ENCODE peak calls at places on chromosome 13, in six cellular contexts. A is GM23248, M is HCT116, D is PC-3, F is SK-N-SH, U is HepG2. R is an unnamed sample.

GRCh38 chr13:51916962-51917361 is 55.2 kb downstream of the CCDC70 start:
- DNase-seq in U (no peak), A (no peak), M (no peak), D (no peak), F (no peak), R (no peak)

GRCh38 chr13:99617474-99618255 is 116.4 kb downstream of the TM9SF2 start:
- DNase-seq in F (peak; percentile 35), M (peak; percentile 18), D (peak; percentile 46), A (peak; percentile 87), U (peak; percentile 33), R (no peak)

GRCh38 chr13:104408733-104409132 is 1342.5 kb upstream of the SLC10A2 start:
- DNase-seq in F (no peak), M (no peak), D (peak; percentile 45), U (no peak), A (no peak), R (no peak)

GRCh38 chr13:51684076-51684475 is 99.8 kb downstream of the WDFY2 start:
- DNase-seq in A (peak; percentile 77), M (no peak), F (no peak), U (no peak), D (no peak), R (no peak)

GRCh38 chr13:45393941-45394570 is 24.1 kb downstream of the SLC25A30 start:
- DNase-seq in A (peak; percentile 57), U (peak; percentile 61), F (peak; percentile 81), D (peak; percentile 56), M (peak; percentile 45), R (peak; percentile 61)

GRCh38 chr13:23979361-23980159 is 82.3 kb upstream of the C1QTNF9B start:
- DNase-seq in D (peak; percentile 66), A (peak; percentile 95), M (no peak), U (peak; percentile 6), F (peak; percentile 85), R (no peak)

GRCh38 chr13:59047546-59047945 is 1116.2 kb downstream of the DIAPH3 start:
- DNase-seq in M (no peak), A (no peak), F (no peak), D (no peak), U (no peak), R (no peak)

GRCh38 chr13:34035676-34036325 is 217.9 kb downstream of the RFC3 start:
- DNase-seq in D (peak; percentile 85), M (no peak), F (no peak), U (peak; percentile 57), A (peak; percentile 63), R (peak; percentile 41)

GRCh38 chr13:92172191-92172590 is 773.8 kb downstream of the GPC5 start:
- DNase-seq in M (no peak), U (no peak), F (no peak), D (no peak), A (peak; percentile 0), R (no peak)

GRCh38 chr13:73168993-73169401 is 110.2 kb downstream of the KLF5 start:
- DNase-seq in F (no peak), M (no peak), A (peak; percentile 13), D (peak; percentile 17), U (no peak), R (no peak)

GRCh38 chr13:99329477-99329876 is 22.3 kb upstream of the GPR183 start:
- DNase-seq in M (no peak), F (no peak), D (no peak), U (no peak), A (no peak), R (no peak)

GRCh38 chr13:50122465-50122864 is 107.2 kb downstream of the KCNRG start:
- DNase-seq in U (no peak), A (no peak), D (no peak), M (no peak), F (no peak), R (no peak)

GRCh38 chr13:106349080-106349841 is 186.2 kb downstream of the EFNB2 start:
- DNase-seq in M (peak; percentile 94), F (peak; percentile 43), A (no peak), U (no peak), D (peak; percentile 83), R (peak; percentile 59)

GRCh38 chr13:26025771-26026170 is 26.0 kb downstream of the SHISA2 start:
- DNase-seq in M (no peak), F (no peak), U (no peak), A (no peak), D (no peak), R (no peak)

GRCh38 chr13:50829896-50830295 is 13.6 kb downstream of the DLEU7 start:
- DNase-seq in D (no peak), U (no peak), M (no peak), F (no peak), A (peak; percentile 75), R (no peak)

GRCh38 chr13:75860935-75861334 is 224.8 kb downstream of the LMO7 start:
- DNase-seq in U (no peak), M (no peak), F (no peak), D (no peak), A (peak; percentile 28), R (no peak)

GRCh38 chr13:44951184-44951583 is 38.1 kb downstream of the NUFIP1 start:
- DNase-seq in M (no peak), A (peak; percentile 27), D (no peak), F (no peak), U (no peak), R (no peak)

GRCh38 chr13:52195052-52195837 is 35.8 kb upstream of the NEK3 start:
- DNase-seq in F (peak; percentile 68), D (peak; percentile 9), M (no peak), A (peak; percentile 75), U (no peak), R (no peak)

GRCh38 chr13:100506600-100507422 is 81.8 kb downstream of the GGACT start:
- DNase-seq in U (no peak), A (no peak), D (no peak), M (no peak), F (no peak), R (no peak)

GRCh38 chr13:20160346-20161274 is at the start of gene GJA3:
- DNase-seq in D (peak; percentile 48), M (no peak), A (peak; percentile 79), F (peak; percentile 62), U (no peak), R (peak; percentile 5)

GRCh38 chr13:76225815-76226489 is 589.8 kb downstream of the LMO7 start:
- DNase-seq in A (no peak), M (no peak), U (no peak), F (no peak), D (no peak), R (no peak)

GRCh38 chr13:100630564-100630963 is 42.0 kb upstream of the GGACT start:
- DNase-seq in U (peak; percentile 33), F (no peak), D (no peak), M (no peak), A (no peak), R (no peak)

GRCh38 chr13:80551650-80552497 is 210.9 kb upstream of the SPRY2 start:
- DNase-seq in D (peak; percentile 44), A (no peak), F (no peak), U (no peak), M (no peak), R (peak; percentile 59)

DNA sequence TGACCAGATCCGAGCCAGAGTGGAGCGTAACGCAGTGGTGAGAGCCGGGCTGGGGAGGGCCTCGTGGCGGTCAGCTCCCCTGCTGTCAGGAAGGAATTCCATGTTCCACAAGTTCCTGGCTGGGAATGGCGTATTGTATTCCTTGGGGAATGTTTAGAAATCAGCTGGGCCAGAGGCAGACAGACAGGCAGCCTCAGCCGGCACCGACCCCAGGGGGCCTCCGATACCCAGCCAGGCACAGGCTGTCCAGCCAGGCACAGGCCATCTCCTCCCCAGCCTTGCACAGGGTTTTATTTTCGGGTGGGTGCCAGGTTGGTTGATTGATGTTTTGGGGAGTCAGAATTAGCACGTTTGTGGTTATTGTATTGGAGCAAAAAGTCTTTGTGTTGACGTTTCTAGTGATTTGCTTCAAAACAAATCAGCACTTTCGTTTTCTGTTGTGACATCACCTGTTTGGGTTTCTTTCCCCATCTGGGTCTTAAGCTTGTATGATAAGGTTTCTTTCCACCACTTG is 126.6 kb upstream of the MCF2L start:
- DNase-seq in U (no peak), A (no peak), F (no peak), M (no peak), D (no peak), R (no peak)
- H3K4me3 ChIP-seq in U (no peak overlapping the region), A (no peak overlapping the region), F (no peak overlapping the region), M (no peak overlapping the region), D (no peak overlapping the region), R (no peak overlapping the region)

DNA sequence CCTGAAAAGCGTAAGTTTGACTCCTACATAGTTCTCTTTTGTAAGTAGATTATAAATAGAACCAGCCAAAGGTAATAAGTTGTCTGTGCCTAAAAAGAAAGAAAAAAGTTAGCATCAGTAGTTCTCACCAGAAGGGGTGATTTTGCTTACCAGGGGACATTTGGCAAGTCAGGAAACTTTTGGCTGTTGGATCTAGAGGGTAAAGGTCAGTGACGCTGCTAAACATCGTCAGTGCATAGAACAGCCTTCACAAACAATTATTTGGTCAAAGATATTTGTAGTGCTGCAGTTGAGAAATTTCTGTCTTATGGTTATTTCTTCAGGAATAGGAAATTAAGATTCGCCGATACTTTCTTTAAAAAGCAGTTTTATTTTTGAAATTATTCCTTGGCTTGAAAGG is 2.0 kb downstream of the USPL1 start:
- DNase-seq in M (no peak), F (no peak), A (no peak), D (peak; percentile 10), U (peak; percentile 37), R (no peak)
- H3K79me2 ChIP-seq in M (peaks cover 92% of the 10 kb centered on the region), F (peaks cover 90% of the 10 kb centered on the region), A (peaks cover 89% of the 10 kb centered on the region), D (peaks cover 91% of the 10 kb centered on the region), U (peaks cover 82% of the 10 kb centered on the region), R (peaks cover 83% of the 10 kb centered on the region)

DNA sequence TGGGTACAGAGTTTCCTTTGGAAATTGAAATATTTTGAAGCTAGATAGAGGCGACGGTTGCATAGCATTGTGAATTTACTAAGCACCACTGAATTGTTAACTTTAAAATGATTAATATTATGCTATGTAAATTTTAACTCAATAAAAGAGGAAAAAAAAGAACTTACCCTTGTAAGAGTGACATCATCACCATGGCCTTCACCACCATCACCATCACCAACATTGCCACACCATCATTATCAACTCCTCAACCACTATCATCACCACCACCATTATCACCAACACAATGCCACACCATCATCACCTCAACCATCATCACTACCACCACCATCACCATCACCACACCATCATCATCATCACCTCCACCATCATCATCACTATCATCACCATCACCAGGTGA is 113.9 kb downstream of the TUBA3C start:
- DNase-seq in D (no peak), U (no peak), M (no peak), F (no peak), A (no peak), R (no peak)
- H3K9me3 ChIP-seq in D (peaks cover 22% of the 10 kb centered on the region), U (peaks cover 45% of the 10 kb centered on the region), M (peaks cover 32% of the 10 kb centered on the region), F (no peaks in the 10 kb centered on the region), A (no peaks in the 10 kb centered on the region), R (no peaks in the 10 kb centered on the region)

GRCh38 chr13:113122571-113123225 is at the start of gene F10:
- DNase-seq in U (peak; percentile 95), D (no peak), A (peak; percentile 78), F (peak; percentile 96), M (peak; percentile 50), R (no peak)
- H3K4me3 ChIP-seq in U (peak within 1 kb of the TSS; percentile 92), D (no peak within 1 kb of the TSS), A (peak within 1 kb of the TSS; percentile 53), F (peak within 1 kb of the TSS; percentile 52), M (peak within 1 kb of the TSS; percentile 30), R (no peak within 1 kb of the TSS)

R was measured in PC-9.